ENCODE peak calls at places on chromosome X, in six cellular contexts. S, T, F, W, O and A are unnamed samples.

GRCh38 chrX:141989802-141990201 is 86.1 kb downstream of the MAGEC1 start:
- DNase-seq in O (no peak), T (no peak), W (no peak), S (no peak), F (no peak), A (no peak)

GRCh38 chrX:108036298-108036973 is 8.4 kb upstream of the VSIG1 start:
- DNase-seq in S (peak), T (no peak), F (no peak), W (peak), O (no peak), A (no peak)

GRCh38 chrX:117995378-117995777 is 121.2 kb downstream of the KLHL13 start:
- DNase-seq in O (no peak), S (no peak), F (no peak), W (no peak), T (no peak), A (no peak)

GRCh38 chrX:46588263-46588662 is 14.7 kb downstream of the CHST7 start:
- DNase-seq in W (no peak), F (no peak), S (no peak), O (no peak), T (no peak), A (no peak)

GRCh38 chrX:22526339-22526738 is 253.6 kb downstream of the CBLL2 start:
- DNase-seq in S (no peak), O (no peak), T (peak), W (no peak), F (peak), A (no peak)

GRCh38 chrX:129875669-129876068 is 30.3 kb upstream of the UTP14A start:
- DNase-seq in S (no peak), T (no peak), O (no peak), W (no peak), F (no peak), A (no peak)

GRCh38 chrX:35101901-35102300 is 159.3 kb downstream of the FAM47B start:
- DNase-seq in O (no peak), F (no peak), W (no peak), S (no peak), T (no peak), A (no peak)

GRCh38 chrX:136065044-136065671 is 79.9 kb downstream of the SLC9A6 start:
- DNase-seq in F (no peak), T (no peak), W (peak), S (no peak), O (no peak), A (no peak)

GRCh38 chrX:48514126-48514806 is 5.5 kb downstream of the PORCN start:
- DNase-seq in T (no peak), F (no peak), W (no peak), S (no peak), O (no peak), A (no peak)

GRCh38 chrX:20116575-20117240 is at the start of gene MAP7D2:
- DNase-seq in F (no peak), O (no peak), T (no peak), W (peak), S (no peak), A (no peak)

GRCh38 chrX:17377795-17378194 is 2.8 kb downstream of the NHS start:
- DNase-seq in F (no peak), O (no peak), T (no peak), S (no peak), W (no peak), A (no peak)

GRCh38 chrX:12898073-12898472 is 8.3 kb upstream of the TLR8 start:
- DNase-seq in O (no peak), S (no peak), T (no peak), F (no peak), W (no peak), A (no peak)

GRCh38 chrX:20623448-20623847 is 356.7 kb upstream of the RPS6KA3 start:
- DNase-seq in T (no peak), W (no peak), S (no peak), O (no peak), F (no peak), A (no peak)

GRCh38 chrX:120575379-120576114 is 14.8 kb upstream of the CUL4B start:
- DNase-seq in W (no peak), T (no peak), F (no peak), S (peak), O (no peak), A (no peak)

GRCh38 chrX:69297521-69297920 is 132.3 kb upstream of the PJA1 start:
- DNase-seq in T (no peak), W (no peak), F (no peak), S (no peak), O (no peak), A (no peak)

GRCh38 chrX:12245650-12246645 is 107.7 kb downstream of the FRMPD4 start:
- DNase-seq in S (no peak), O (no peak), W (no peak), T (no peak), F (no peak), A (no peak)

GRCh38 chrX:153969904-153970397 is 1.7 kb downstream of the HCFC1 start:
- DNase-seq in T (no peak), F (no peak), W (no peak), O (no peak), S (no peak), A (no peak)

GRCh38 chrX:129631850-129632249 is 22.9 kb downstream of the APLN start:
- DNase-seq in W (no peak), S (no peak), O (no peak), F (no peak), T (no peak), A (no peak)

GRCh38 chrX:67700607-67701006 is 156.8 kb downstream of the AR start:
- DNase-seq in S (no peak), F (no peak), O (no peak), T (no peak), W (no peak), A (no peak)

GRCh38 chrX:106611682-106612402 is at the start of gene RADX:
- DNase-seq in F (peak), T (peak), W (peak), S (peak), O (peak), A (peak)

GRCh38 chrX:12949927-12950656 is 24.8 kb upstream of the TMSB4X start:
- DNase-seq in F (peak), T (no peak), O (no peak), W (no peak), S (peak), A (no peak)

GRCh38 chrX:124289443-124289842 is 43.0 kb upstream of the TEX13D start:
- DNase-seq in F (no peak), T (no peak), O (no peak), W (no peak), S (no peak), A (no peak)

GRCh38 chrX:2609431-2610238 is 81.5 kb upstream of the CD99 start:
- DNase-seq in O (no peak), T (no peak), F (no peak), S (no peak), W (no peak), A (no peak)

GRCh38 chrX:44945736-44946135 is 72.7 kb downstream of the KDM6A start:
- DNase-seq in S (peak), O (no peak), F (no peak), T (no peak), W (peak), A (no peak)

GRCh38 chrX:38627683-38628082 is 66.3 kb downstream of the TSPAN7 start:
- DNase-seq in S (peak), T (no peak), O (peak), F (no peak), W (peak), A (no peak)

GRCh38 chrX:110395877-110396276 is 37.2 kb downstream of the RTL9 start:
- DNase-seq in T (no peak), F (no peak), W (no peak), O (no peak), S (no peak), A (no peak)

GRCh38 chrX:42686706-42687105 is 91.3 kb downstream of the PPP1R2C start:
- DNase-seq in T (no peak), W (no peak), S (no peak), F (no peak), O (no peak), A (no peak)

GRCh38 chrX:133440081-133440796 is 24.9 kb upstream of the GPC4 start:
- DNase-seq in S (no peak), O (no peak), F (no peak), T (no peak), W (no peak), A (no peak)

GRCh38 chrX:29487214-29487613 is 728.1 kb upstream of the MAGEB2 start:
- DNase-seq in F (no peak), S (no peak), W (no peak), O (no peak), T (no peak), A (no peak)

GRCh38 chrX:63934160-63934559 is 149.1 kb upstream of the ARHGEF9 start:
- DNase-seq in F (no peak), S (no peak), T (no peak), O (no peak), W (no peak), A (no peak)

GRCh38 chrX:63932006-63932405 is 147.0 kb upstream of the ARHGEF9 start:
- DNase-seq in S (no peak), T (no peak), O (no peak), F (no peak), W (no peak), A (no peak)

GRCh38 chrX:63934791-63935190 is 149.8 kb upstream of the ARHGEF9 start:
- DNase-seq in T (no peak), F (no peak), O (no peak), S (no peak), W (no peak), A (no peak)

GRCh38 chrX:63930140-63930539 is 145.1 kb upstream of the ARHGEF9 start:
- DNase-seq in O (peak), F (no peak), T (no peak), W (no peak), S (no peak), A (no peak)

GRCh38 chrX:63932907-63933306 is 147.9 kb upstream of the ARHGEF9 start:
- DNase-seq in T (no peak), W (no peak), F (no peak), O (no peak), S (no peak), A (no peak)
- TF ChIP-seq POLR2A in T (no peak), W (no peak), F (no peak), O (no peak), S (no peak), A (no peak)

DNA sequence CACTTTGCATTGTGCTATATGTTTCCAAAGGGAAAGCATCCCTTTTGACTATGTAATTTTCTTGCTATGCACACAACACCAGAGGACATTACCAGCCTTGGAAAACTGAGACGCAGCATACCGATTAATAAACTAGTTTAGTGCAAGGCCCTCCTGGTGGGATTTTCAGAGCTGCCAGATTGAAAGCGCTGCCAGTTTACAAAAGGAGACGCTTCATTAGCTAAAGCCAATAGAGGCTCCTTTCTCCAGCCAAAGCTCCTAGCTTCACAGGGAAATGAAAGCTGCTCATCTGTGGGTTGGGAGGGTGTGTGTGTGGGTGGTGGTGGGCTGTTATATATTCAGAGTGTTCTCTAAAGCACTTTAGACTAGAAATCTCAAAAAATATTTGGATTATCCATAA is 32.4 kb downstream of the SPANXN4 start:
- DNase-seq in F (no peak), W (no peak), S (no peak), T (no peak), O (no peak), A (no peak)
- TF ChIP-seq TAF1 in F (no peak), W (no peak), S (no peak), T (no peak), O (no peak), A (no peak)

DNA sequence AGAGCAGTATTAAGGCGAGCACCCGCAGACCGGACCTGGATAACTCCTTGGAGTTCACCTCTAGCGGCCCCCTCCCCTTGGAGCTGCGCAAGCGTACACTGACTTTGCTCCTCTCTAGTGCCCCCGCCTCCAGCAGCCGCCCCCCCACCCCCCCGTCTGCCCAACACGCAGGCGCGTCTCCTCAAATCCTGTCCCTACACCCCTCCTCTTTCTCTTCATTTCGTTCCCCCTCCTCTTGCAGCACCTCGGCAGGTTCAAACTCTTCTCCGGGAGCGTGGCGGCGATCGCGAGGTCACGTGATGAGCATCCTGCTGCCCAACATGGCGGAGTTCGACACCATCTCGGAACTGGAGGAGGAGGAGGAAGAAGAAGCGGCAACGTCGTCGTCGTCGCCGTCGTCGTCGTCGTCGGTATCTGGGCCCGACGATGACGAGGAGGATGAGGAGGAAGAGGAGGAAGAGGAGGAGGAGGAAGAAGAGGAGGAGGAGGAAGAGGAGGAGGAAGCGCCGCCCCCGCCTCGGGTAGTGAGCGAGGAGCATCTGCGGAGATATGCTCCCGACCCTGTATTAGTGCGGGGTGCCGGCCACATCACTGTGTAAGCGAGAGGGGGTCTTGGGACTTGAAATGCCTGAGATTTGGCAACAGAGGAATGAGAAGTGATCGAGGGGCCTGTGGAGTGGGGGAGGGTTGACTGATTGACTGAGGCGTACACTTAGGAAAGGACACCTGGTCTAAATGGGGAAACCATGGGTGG is at the start of gene CHIC1:
- DNase-seq in F (peak), S (peak), T (peak), W (no peak), O (peak), A (peak)
- TF ChIP-seq POLR2A in F (peak), S (peak), T (peak), W (no peak), O (peak), A (peak)

DNA sequence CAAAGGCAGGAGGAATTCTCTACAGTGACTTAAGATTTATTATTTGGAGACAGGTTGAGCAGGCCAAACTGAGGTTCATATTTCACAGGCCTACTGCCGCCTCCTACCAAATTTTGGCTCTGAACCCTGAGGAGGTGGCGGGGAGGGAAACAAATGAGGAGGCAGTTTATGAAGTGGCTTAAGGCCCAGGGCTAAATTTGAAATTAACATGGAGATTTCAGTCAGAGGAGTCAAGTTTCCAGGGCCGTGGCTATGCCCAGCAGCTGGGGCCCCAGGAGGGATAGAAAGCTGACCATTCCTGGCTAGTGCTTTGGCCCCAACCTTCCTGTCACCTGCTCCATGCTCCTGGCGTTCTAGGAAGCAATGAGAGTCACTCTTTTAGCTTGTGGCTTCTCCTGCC is 73.4 kb upstream of the ARHGAP36 start:
- DNase-seq in F (no peak), S (no peak), O (no peak), W (no peak), T (no peak), A (no peak)
- TF ChIP-seq TAF1 in F (no peak), S (no peak), O (no peak), W (no peak), T (no peak), A (no peak)

GRCh38 chrX:55490974-55491373 is 1.3 kb upstream of the USP51 start:
- DNase-seq in W (no peak), T (no peak), F (no peak), O (no peak), S (no peak), A (no peak)
- TF ChIP-seq POLR2A in W (no peak), T (no peak), F (no peak), O (no peak), S (no peak), A (no peak)